ENCODE peak calls at places on chromosomes 5 and 9, in six cellular contexts. W is sigmoid colon, H is uterus, V is IMR-90, B is fibroblast of the aortic adventitia, I is HCT116. Y is an unnamed sample.

GRCh38 chr9:98851730-98852462 is 44.4 kb downstream of the GALNT12 start:
- DNase-seq in W (no peak), I (no peak), V (peak), B (no peak), H (no peak), Y (no peak)

GRCh38 chr9:129473523-129474244 is 147.2 kb downstream of the C9orf50 start:
- DNase-seq in B (peak), W (peak), H (peak), I (no peak), V (peak), Y (no peak)

GRCh38 chr5:75818661-75819060 is 101.4 kb upstream of the POC5 start:
- DNase-seq in H (no peak), I (no peak), B (no peak), W (no peak), V (no peak), Y (no peak)

GRCh38 chr5:58204966-58205365 is 254.9 kb downstream of the PLK2 start:
- DNase-seq in V (no peak), B (no peak), I (no peak), H (no peak), W (no peak), Y (no peak)

GRCh38 chr9:91421987-91422765 is 1.5 kb downstream of the NFIL3 start:
- DNase-seq in V (peak), I (no peak), W (no peak), H (no peak), B (peak), Y (no peak)

GRCh38 chr9:121887553-121888437 is 205.3 kb downstream of the TTLL11 start:
- DNase-seq in V (no peak), B (no peak), H (no peak), W (no peak), I (no peak), Y (peak)

GRCh38 chr9:76136986-76137385 is 246.5 kb downstream of the PCSK5 start:
- DNase-seq in I (peak), H (no peak), B (peak), W (no peak), V (peak), Y (peak)

GRCh38 chr5:143980506-143980905 is 168.5 kb downstream of the HMHB1 start:
- DNase-seq in W (no peak), V (no peak), B (peak), H (no peak), I (no peak), Y (peak)

GRCh38 chr9:34114436-34114835 is 12.1 kb downstream of the DCAF12 start:
- DNase-seq in W (no peak), I (no peak), V (no peak), B (no peak), H (no peak), Y (peak)

GRCh38 chr9:97615439-97616072 is 17.6 kb downstream of the TSTD2 start:
- DNase-seq in H (peak), I (peak), W (peak), B (peak), V (peak), Y (peak)

GRCh38 chr9:12773562-12773961 is 1.3 kb upstream of the LURAP1L start:
- DNase-seq in W (no peak), H (no peak), B (peak), I (no peak), V (peak), Y (no peak)

GRCh38 chr5:114192108-114192507 is 169.8 kb upstream of the KCNN2 start:
- DNase-seq in H (no peak), W (no peak), B (no peak), I (no peak), V (peak), Y (no peak)

GRCh38 chr5:140372971-140373487 is 13.0 kb downstream of the SLC4A9 start:
- DNase-seq in B (peak), W (peak), I (peak), V (peak), H (peak), Y (peak)

GRCh38 chr9:136010615-136011341 is 49.6 kb upstream of the UBAC1 start:
- DNase-seq in H (no peak), V (no peak), B (no peak), I (no peak), W (peak), Y (no peak)

GRCh38 chr5:168851902-168852321 is 272.7 kb upstream of the PANK3 start:
- DNase-seq in H (no peak), W (no peak), V (no peak), I (no peak), B (peak), Y (peak)

GRCh38 chr9:27261517-27262211 is 35.3 kb downstream of the EQTN start:
- DNase-seq in W (no peak), B (no peak), H (no peak), I (no peak), V (peak), Y (no peak)

GRCh38 chr5:144812770-144813169 is 642.1 kb downstream of the KCTD16 start:
- DNase-seq in V (peak), W (peak), H (no peak), B (peak), I (no peak), Y (no peak)

GRCh38 chr5:109826426-109826825 is 136.7 kb downstream of the MAN2A1 start:
- DNase-seq in H (no peak), W (no peak), V (peak), I (no peak), B (peak), Y (no peak)

GRCh38 chr9:100472725-100473261 is at the start of gene TMEFF1:
- DNase-seq in V (peak), W (no peak), B (no peak), I (no peak), H (no peak), Y (no peak)

GRCh38 chr9:93184439-93185221 is 691 bp downstream of the WNK2 start:
- DNase-seq in V (no peak), I (no peak), B (no peak), H (no peak), W (no peak), Y (no peak)

GRCh38 chr5:148569948-148570347 is 84.4 kb downstream of the HTR4 start:
- DNase-seq in B (no peak), H (no peak), W (no peak), V (no peak), I (no peak), Y (no peak)

GRCh38 chr9:2936221-2936620 is 92.3 kb upstream of the PUM3 start:
- DNase-seq in W (no peak), B (no peak), I (no peak), V (no peak), H (no peak), Y (no peak)

GRCh38 chr5:1524799-1525623 is 1.3 kb upstream of the LPCAT1 start:
- DNase-seq in W (peak), V (no peak), H (peak), B (no peak), I (no peak), Y (no peak)

GRCh38 chr5:9398227-9398626 is 147.6 kb downstream of the SEMA5A start:
- DNase-seq in V (no peak), B (peak), H (no peak), I (no peak), W (no peak), Y (no peak)

GRCh38 chr9:124353811-124354274 is 61.4 kb downstream of the PSMB7 start:
- DNase-seq in I (no peak), H (no peak), W (peak), B (peak), V (peak), Y (no peak)

GRCh38 chr9:89750117-89750551 is 145.3 kb downstream of the GADD45G start:
- DNase-seq in V (no peak), H (peak), I (no peak), W (no peak), B (no peak), Y (no peak)

GRCh38 chr5:42005561-42006153 is 80.6 kb downstream of the FBXO4 start:
- DNase-seq in H (no peak), I (peak), B (peak), V (peak), W (no peak), Y (no peak)

GRCh38 chr5:53418409-53418808 is 62.0 kb upstream of the FST start:
- DNase-seq in H (no peak), I (no peak), V (peak), B (peak), W (no peak), Y (peak)

GRCh38 chr5:98631311-98632054 is 142.0 kb upstream of the RGMB start:
- DNase-seq in V (peak), B (peak), W (no peak), H (no peak), I (no peak), Y (peak)

GRCh38 chr9:38415846-38416245 is 8.4 kb downstream of the IGFBPL1 start:
- DNase-seq in W (peak), B (no peak), V (no peak), H (no peak), I (no peak), Y (no peak)

GRCh38 chr9:38418366-38418765 is 5.9 kb downstream of the IGFBPL1 start:
- DNase-seq in B (no peak), H (no peak), W (peak), I (no peak), V (no peak), Y (no peak)

GRCh38 chr9:38419216-38419615 is 5.0 kb downstream of the IGFBPL1 start:
- DNase-seq in I (no peak), B (no peak), W (peak), V (no peak), H (no peak), Y (no peak)

GRCh38 chr9:38416461-38416860 is 7.8 kb downstream of the IGFBPL1 start:
- DNase-seq in H (no peak), I (no peak), V (no peak), W (no peak), B (no peak), Y (no peak)

GRCh38 chr9:38417003-38417965 is 7.0 kb downstream of the IGFBPL1 start:
- DNase-seq in V (no peak), I (peak), B (no peak), W (peak), H (no peak), Y (no peak)
- TF ChIP-seq CTCF in V (peak), I (peak), B (peak), W (no peak), H (no peak), Y (peak)

DNA sequence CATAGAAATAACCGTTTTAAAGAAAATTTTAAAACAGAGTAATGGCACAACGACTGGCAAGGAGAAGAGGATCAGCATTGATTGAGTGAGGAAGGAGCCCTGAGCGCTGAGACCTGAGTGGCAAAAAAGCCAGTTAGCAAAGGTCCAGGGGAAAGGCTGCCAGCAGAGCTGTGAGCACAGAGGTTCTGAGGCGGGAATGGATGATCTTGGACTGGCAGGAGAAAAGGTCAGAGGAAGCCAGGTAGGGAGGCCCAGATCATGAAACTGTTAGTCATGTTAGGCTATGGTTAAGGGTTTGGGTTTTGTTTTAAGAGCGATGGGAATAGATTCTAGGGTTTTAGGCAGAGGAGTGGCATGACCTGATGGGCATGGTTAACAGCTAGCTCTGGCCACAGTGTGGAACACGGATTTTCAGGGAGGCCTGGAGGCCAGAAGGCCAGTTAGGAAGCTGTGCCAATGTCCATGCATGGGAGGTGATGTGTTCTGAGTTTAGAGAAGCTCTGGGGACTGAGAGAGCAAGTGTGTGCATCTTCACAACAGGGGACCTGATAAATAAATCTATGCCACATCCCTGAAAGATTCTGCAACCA is 57.7 kb upstream of the GALNT10 start:
- DNase-seq in V (no peak), W (no peak), I (no peak), B (no peak), H (no peak), Y (no peak)
- H3K4me3 ChIP-seq in V (no peak), W (no peak), I (no peak), B (no peak), H (no peak), Y (no peak)

GRCh38 chr5:65121880-65122436 is 353.2 kb downstream of the CWC27 start:
- DNase-seq in V (peak), H (no peak), B (peak), W (no peak), I (no peak), Y (no peak)
- TF ChIP-seq CTCF in V (no peak), H (no peak), B (no peak), W (no peak), I (no peak), Y (no peak)

GRCh38 chr9:94921656-94922055 is 195.2 kb downstream of the AOPEP start:
- DNase-seq in V (no peak), I (no peak), B (no peak), H (no peak), W (no peak), Y (no peak)

GRCh38 chr9:94923333-94924089 is 197.0 kb downstream of the AOPEP start:
- DNase-seq in B (no peak), I (no peak), H (no peak), W (no peak), V (no peak), Y (no peak)

GRCh38 chr9:94921072-94921471 is 194.6 kb downstream of the AOPEP start:
- DNase-seq in V (peak), H (peak), B (peak), W (peak), I (no peak), Y (no peak)

GRCh38 chr9:94922691-94923107 is 196.2 kb downstream of the AOPEP start:
- DNase-seq in B (peak), W (peak), V (peak), H (peak), I (no peak), Y (no peak)

GRCh38 chr9:94922098-94922607 is 195.7 kb downstream of the AOPEP start:
- DNase-seq in W (peak), I (no peak), B (peak), V (peak), H (peak), Y (peak)
- H3K4me3 ChIP-seq in W (no peak), I (no peak), B (no peak), V (no peak), H (no peak), Y (no peak)

Y was measured in astrocyte of the cerebellum.